ENCODE peak calls at places on chromosomes 13 and 19, in eight cellular contexts. One of them, this sample, is unnamed.

GRCh38 chr19:23515551-23515950 is 120.3 kb upstream of the ZNF91 start:
- DNase-seq in astrocyte of the hippocampus: no peak
- DNase-seq in brain microvascular endothelial cell: no peak
- DNase-seq in heart right ventricle: no peak
- DNase-seq in OCI-LY7: no peak
- DNase-seq in iris pigment epithelial cell: no peak
- DNase-seq in K562: no peak
- DNase-seq in T follicular helper cell: no peak
- DNase-seq in this sample: no peak

GRCh38 chr13:92224825-92225224 is 826.4 kb downstream of the GPC5 start:
- DNase-seq in T follicular helper cell: no peak
- DNase-seq in OCI-LY7: no peak
- DNase-seq in heart right ventricle: no peak
- DNase-seq in K562: no peak
- DNase-seq in astrocyte of the hippocampus: no peak
- DNase-seq in iris pigment epithelial cell: no peak
- DNase-seq in brain microvascular endothelial cell: no peak
- DNase-seq in this sample: no peak

GRCh38 chr19:10625003-10625761 is at the start of gene SLC44A2:
- DNase-seq in T follicular helper cell: no peak
- DNase-seq in brain microvascular endothelial cell: peak
- DNase-seq in OCI-LY7: no peak
- DNase-seq in heart right ventricle: peak
- DNase-seq in astrocyte of the hippocampus: peak
- DNase-seq in K562: peak
- DNase-seq in iris pigment epithelial cell: peak
- DNase-seq in this sample: peak

GRCh38 chr19:48619692-48620565 is 623 bp downstream of the SPHK2 start:
- DNase-seq in heart right ventricle: no peak
- DNase-seq in astrocyte of the hippocampus: no peak
- DNase-seq in OCI-LY7: no peak
- DNase-seq in iris pigment epithelial cell: no peak
- DNase-seq in T follicular helper cell: no peak
- DNase-seq in K562: no peak
- DNase-seq in brain microvascular endothelial cell: no peak
- DNase-seq in this sample: no peak

GRCh38 chr13:97976551-97977375 is 23.3 kb downstream of the IPO5 start:
- DNase-seq in brain microvascular endothelial cell: no peak
- DNase-seq in T follicular helper cell: peak
- DNase-seq in iris pigment epithelial cell: peak
- DNase-seq in OCI-LY7: peak
- DNase-seq in heart right ventricle: peak
- DNase-seq in astrocyte of the hippocampus: peak
- DNase-seq in K562: peak
- DNase-seq in this sample: no peak

GRCh38 chr19:17210296-17210695 is 4.9 kb upstream of the USE1 start:
- DNase-seq in brain microvascular endothelial cell: no peak
- DNase-seq in T follicular helper cell: no peak
- DNase-seq in heart right ventricle: no peak
- DNase-seq in iris pigment epithelial cell: no peak
- DNase-seq in astrocyte of the hippocampus: no peak
- DNase-seq in K562: no peak
- DNase-seq in OCI-LY7: no peak
- DNase-seq in this sample: no peak

GRCh38 chr19:43777163-43777700 is 3.5 kb downstream of the KCNN4 start:
- DNase-seq in K562: peak
- DNase-seq in astrocyte of the hippocampus: peak
- DNase-seq in OCI-LY7: peak
- DNase-seq in iris pigment epithelial cell: peak
- DNase-seq in heart right ventricle: no peak
- DNase-seq in brain microvascular endothelial cell: no peak
- DNase-seq in T follicular helper cell: peak
- DNase-seq in this sample: peak

GRCh38 chr13:111448504-111448903 is 128.1 kb downstream of the TEX29 start:
- DNase-seq in astrocyte of the hippocampus: no peak
- DNase-seq in iris pigment epithelial cell: no peak
- DNase-seq in K562: no peak
- DNase-seq in OCI-LY7: no peak
- DNase-seq in brain microvascular endothelial cell: no peak
- DNase-seq in heart right ventricle: no peak
- DNase-seq in T follicular helper cell: no peak
- DNase-seq in this sample: no peak

GRCh38 chr19:46453661-46454060 is 17.7 kb downstream of the PNMA8A start:
- DNase-seq in OCI-LY7: no peak
- DNase-seq in T follicular helper cell: no peak
- DNase-seq in iris pigment epithelial cell: no peak
- DNase-seq in astrocyte of the hippocampus: no peak
- DNase-seq in heart right ventricle: no peak
- DNase-seq in K562: no peak
- DNase-seq in brain microvascular endothelial cell: no peak
- DNase-seq in this sample: no peak

GRCh38 chr13:75357576-75358295 is 124.2 kb downstream of the TBC1D4 start:
- DNase-seq in T follicular helper cell: peak
- DNase-seq in OCI-LY7: peak
- DNase-seq in heart right ventricle: no peak
- DNase-seq in brain microvascular endothelial cell: peak
- DNase-seq in astrocyte of the hippocampus: peak
- DNase-seq in K562: peak
- DNase-seq in iris pigment epithelial cell: peak
- DNase-seq in this sample: peak

GRCh38 chr13:28716511-28716910 is 2.3 kb downstream of the SLC46A3 start:
- DNase-seq in K562: no peak
- DNase-seq in OCI-LY7: no peak
- DNase-seq in brain microvascular endothelial cell: peak
- DNase-seq in astrocyte of the hippocampus: no peak
- DNase-seq in iris pigment epithelial cell: peak
- DNase-seq in heart right ventricle: peak
- DNase-seq in T follicular helper cell: no peak
- DNase-seq in this sample: peak

GRCh38 chr13:34847751-34848150 is 94.3 kb upstream of the NBEA start:
- DNase-seq in OCI-LY7: no peak
- DNase-seq in astrocyte of the hippocampus: no peak
- DNase-seq in brain microvascular endothelial cell: no peak
- DNase-seq in iris pigment epithelial cell: no peak
- DNase-seq in heart right ventricle: no peak
- DNase-seq in T follicular helper cell: no peak
- DNase-seq in K562: no peak
- DNase-seq in this sample: no peak

GRCh38 chr13:112069063-112069726 is 2.2 kb downstream of the SOX1 start:
- DNase-seq in K562: no peak
- DNase-seq in astrocyte of the hippocampus: no peak
- DNase-seq in iris pigment epithelial cell: no peak
- DNase-seq in heart right ventricle: no peak
- DNase-seq in OCI-LY7: no peak
- DNase-seq in T follicular helper cell: no peak
- DNase-seq in brain microvascular endothelial cell: no peak
- DNase-seq in this sample: no peak

GRCh38 chr13:85148009-85148408 is 651.2 kb downstream of the SLITRK6 start:
- DNase-seq in K562: no peak
- DNase-seq in astrocyte of the hippocampus: peak
- DNase-seq in heart right ventricle: no peak
- DNase-seq in brain microvascular endothelial cell: no peak
- DNase-seq in OCI-LY7: no peak
- DNase-seq in iris pigment epithelial cell: peak
- DNase-seq in T follicular helper cell: no peak
- DNase-seq in this sample: peak

GRCh38 chr19:47125669-47125938 is 5.0 kb upstream of the SAE1 start:
- DNase-seq in astrocyte of the hippocampus: no peak
- DNase-seq in iris pigment epithelial cell: no peak
- DNase-seq in brain microvascular endothelial cell: no peak
- DNase-seq in T follicular helper cell: no peak
- DNase-seq in heart right ventricle: no peak
- DNase-seq in OCI-LY7: no peak
- DNase-seq in K562: no peak
- DNase-seq in this sample: no peak